ENCODE peak calls at places on chromosomes 16 and 17, in nine cellular contexts. One of them, this sample, is unnamed.

GRCh38 chr17:20200016-20200788 is 191.0 kb downstream of the SPECC1 start:
- DNase-seq in neuronal stem cell: no peak
- DNase-seq in CD4-positive, alpha-beta memory T cell: no peak
- DNase-seq in HCT116: no peak
- DNase-seq in mesendoderm: peak
- DNase-seq in neural progenitor cell: peak
- DNase-seq in dorsolateral prefrontal cortex: no peak
- DNase-seq in HL-60: no peak
- DNase-seq in breast epithelium: no peak
- DNase-seq in this sample: no peak

GRCh38 chr17:67125417-67125816 is 81.1 kb downstream of the CACNG1 start:
- DNase-seq in mesendoderm: peak
- DNase-seq in dorsolateral prefrontal cortex: no peak
- DNase-seq in breast epithelium: no peak
- DNase-seq in CD4-positive, alpha-beta memory T cell: no peak
- DNase-seq in HCT116: no peak
- DNase-seq in neuronal stem cell: no peak
- DNase-seq in neural progenitor cell: no peak
- DNase-seq in HL-60: no peak
- DNase-seq in this sample: no peak

GRCh38 chr17:74639704-74640142 is 16.2 kb upstream of the CD300E start:
- DNase-seq in neuronal stem cell: no peak
- DNase-seq in HCT116: no peak
- DNase-seq in dorsolateral prefrontal cortex: no peak
- DNase-seq in HL-60: peak
- DNase-seq in breast epithelium: no peak
- DNase-seq in CD4-positive, alpha-beta memory T cell: no peak
- DNase-seq in mesendoderm: no peak
- DNase-seq in neural progenitor cell: no peak
- DNase-seq in this sample: no peak

GRCh38 chr17:28846231-28846630 is 3.6 kb upstream of the FAM222B start:
- DNase-seq in breast epithelium: no peak
- DNase-seq in neuronal stem cell: no peak
- DNase-seq in neural progenitor cell: no peak
- DNase-seq in dorsolateral prefrontal cortex: no peak
- DNase-seq in HL-60: no peak
- DNase-seq in CD4-positive, alpha-beta memory T cell: no peak
- DNase-seq in HCT116: no peak
- DNase-seq in mesendoderm: no peak
- DNase-seq in this sample: no peak

GRCh38 chr17:71432378-71433315 is 688.2 kb upstream of the SOX9 start:
- DNase-seq in mesendoderm: no peak
- DNase-seq in dorsolateral prefrontal cortex: no peak
- DNase-seq in breast epithelium: no peak
- DNase-seq in neural progenitor cell: no peak
- DNase-seq in HL-60: no peak
- DNase-seq in neuronal stem cell: no peak
- DNase-seq in HCT116: no peak
- DNase-seq in CD4-positive, alpha-beta memory T cell: no peak
- DNase-seq in this sample: no peak

GRCh38 chr16:61885343-61885742 is 150.9 kb downstream of the CDH8 start:
- DNase-seq in HL-60: no peak
- DNase-seq in dorsolateral prefrontal cortex: no peak
- DNase-seq in CD4-positive, alpha-beta memory T cell: no peak
- DNase-seq in breast epithelium: no peak
- DNase-seq in mesendoderm: no peak
- DNase-seq in neural progenitor cell: no peak
- DNase-seq in HCT116: no peak
- DNase-seq in neuronal stem cell: no peak
- DNase-seq in this sample: no peak

GRCh38 chr17:9239260-9239820 is 218.0 kb downstream of the NTN1 start:
- DNase-seq in HL-60: no peak
- DNase-seq in dorsolateral prefrontal cortex: no peak
- DNase-seq in neural progenitor cell: no peak
- DNase-seq in neuronal stem cell: no peak
- DNase-seq in mesendoderm: peak
- DNase-seq in breast epithelium: no peak
- DNase-seq in CD4-positive, alpha-beta memory T cell: no peak
- DNase-seq in HCT116: no peak
- DNase-seq in this sample: no peak

GRCh38 chr16:73092236-73092781 is 44.4 kb upstream of the ZFHX3 start:
- DNase-seq in HL-60: no peak
- DNase-seq in breast epithelium: no peak
- DNase-seq in HCT116: no peak
- DNase-seq in CD4-positive, alpha-beta memory T cell: no peak
- DNase-seq in neural progenitor cell: no peak
- DNase-seq in dorsolateral prefrontal cortex: no peak
- DNase-seq in mesendoderm: peak
- DNase-seq in neuronal stem cell: no peak
- DNase-seq in this sample: no peak

GRCh38 chr16:11423315-11424117 is 78.3 kb downstream of the RMI2 start:
- DNase-seq in neural progenitor cell: no peak
- DNase-seq in HL-60: peak
- DNase-seq in neuronal stem cell: no peak
- DNase-seq in dorsolateral prefrontal cortex: no peak
- DNase-seq in mesendoderm: no peak
- DNase-seq in HCT116: no peak
- DNase-seq in CD4-positive, alpha-beta memory T cell: no peak
- DNase-seq in breast epithelium: no peak
- DNase-seq in this sample: no peak

GRCh38 chr16:49857423-49858181 is 1.7 kb upstream of the ZNF423 start:
- DNase-seq in HCT116: peak
- DNase-seq in breast epithelium: no peak
- DNase-seq in neural progenitor cell: peak
- DNase-seq in mesendoderm: peak
- DNase-seq in HL-60: peak
- DNase-seq in CD4-positive, alpha-beta memory T cell: peak
- DNase-seq in dorsolateral prefrontal cortex: no peak
- DNase-seq in neuronal stem cell: peak
- DNase-seq in this sample: peak

GRCh38 chr17:67253379-67253778 is 8.4 kb upstream of the HELZ start:
- DNase-seq in mesendoderm: no peak
- DNase-seq in neural progenitor cell: no peak
- DNase-seq in HL-60: no peak
- DNase-seq in neuronal stem cell: no peak
- DNase-seq in dorsolateral prefrontal cortex: no peak
- DNase-seq in breast epithelium: no peak
- DNase-seq in HCT116: no peak
- DNase-seq in CD4-positive, alpha-beta memory T cell: no peak
- DNase-seq in this sample: peak

GRCh38 chr16:75227361-75228142 is 8.8 kb downstream of the CTRB1 start:
- DNase-seq in HL-60: no peak
- DNase-seq in neuronal stem cell: no peak
- DNase-seq in HCT116: no peak
- DNase-seq in dorsolateral prefrontal cortex: no peak
- DNase-seq in mesendoderm: no peak
- DNase-seq in neural progenitor cell: no peak
- DNase-seq in breast epithelium: no peak
- DNase-seq in CD4-positive, alpha-beta memory T cell: no peak
- DNase-seq in this sample: no peak

GRCh38 chr17:66789961-66790421 is 44.9 kb upstream of the CACNG5 start:
- DNase-seq in dorsolateral prefrontal cortex: no peak
- DNase-seq in neuronal stem cell: no peak
- DNase-seq in mesendoderm: no peak
- DNase-seq in CD4-positive, alpha-beta memory T cell: no peak
- DNase-seq in neural progenitor cell: no peak
- DNase-seq in HCT116: no peak
- DNase-seq in breast epithelium: no peak
- DNase-seq in HL-60: no peak
- DNase-seq in this sample: no peak

GRCh38 chr17:55295411-55296170 is 30.8 kb downstream of the HLF start:
- DNase-seq in dorsolateral prefrontal cortex: no peak
- DNase-seq in mesendoderm: peak
- DNase-seq in neuronal stem cell: peak
- DNase-seq in CD4-positive, alpha-beta memory T cell: peak
- DNase-seq in HL-60: peak
- DNase-seq in HCT116: peak
- DNase-seq in breast epithelium: no peak
- DNase-seq in neural progenitor cell: peak
- DNase-seq in this sample: peak
- H3K27ac ChIP-seq in dorsolateral prefrontal cortex: no peak
- H3K27ac ChIP-seq in mesendoderm: no peak
- H3K27ac ChIP-seq in neuronal stem cell: no peak
- H3K27ac ChIP-seq in CD4-positive, alpha-beta memory T cell: no peak
- H3K27ac ChIP-seq in HL-60: no peak
- H3K27ac ChIP-seq in HCT116: no peak
- H3K27ac ChIP-seq in breast epithelium: peak
- H3K27ac ChIP-seq in neural progenitor cell: no peak
- H3K27ac ChIP-seq in this sample: no peak

GRCh38 chr17:64106918-64107317 is 23.0 kb downstream of the ERN1 start:
- DNase-seq in dorsolateral prefrontal cortex: no peak
- DNase-seq in breast epithelium: no peak
- DNase-seq in neural progenitor cell: no peak
- DNase-seq in HL-60: no peak
- DNase-seq in HCT116: no peak
- DNase-seq in CD4-positive, alpha-beta memory T cell: no peak
- DNase-seq in mesendoderm: no peak
- DNase-seq in neuronal stem cell: no peak
- DNase-seq in this sample: no peak
- H3K27ac ChIP-seq in dorsolateral prefrontal cortex: no peak
- H3K27ac ChIP-seq in breast epithelium: peak
- H3K27ac ChIP-seq in neural progenitor cell: no peak
- H3K27ac ChIP-seq in HL-60: peak
- H3K27ac ChIP-seq in HCT116: no peak
- H3K27ac ChIP-seq in CD4-positive, alpha-beta memory T cell: no peak
- H3K27ac ChIP-seq in mesendoderm: no peak
- H3K27ac ChIP-seq in neuronal stem cell: no peak
- H3K27ac ChIP-seq in this sample: no peak

GRCh38 chr16:1438229-1439057 is 5.9 kb downstream of the CCDC154 start:
- DNase-seq in CD4-positive, alpha-beta memory T cell: no peak
- DNase-seq in dorsolateral prefrontal cortex: no peak
- DNase-seq in breast epithelium: no peak
- DNase-seq in mesendoderm: no peak
- DNase-seq in neural progenitor cell: no peak
- DNase-seq in neuronal stem cell: no peak
- DNase-seq in HL-60: no peak
- DNase-seq in HCT116: no peak
- DNase-seq in this sample: no peak

GRCh38 chr16:1439058-1439698 is 5.2 kb downstream of the CCDC154 start:
- DNase-seq in HL-60: no peak
- DNase-seq in HCT116: no peak
- DNase-seq in CD4-positive, alpha-beta memory T cell: no peak
- DNase-seq in breast epithelium: no peak
- DNase-seq in neural progenitor cell: no peak
- DNase-seq in dorsolateral prefrontal cortex: no peak
- DNase-seq in neuronal stem cell: no peak
- DNase-seq in mesendoderm: no peak
- DNase-seq in this sample: no peak

GRCh38 chr16:1436731-1437355 is 6.0 kb downstream of the PERCC1 start:
- DNase-seq in neural progenitor cell: no peak
- DNase-seq in neuronal stem cell: no peak
- DNase-seq in dorsolateral prefrontal cortex: no peak
- DNase-seq in HCT116: no peak
- DNase-seq in HL-60: no peak
- DNase-seq in breast epithelium: no peak
- DNase-seq in mesendoderm: no peak
- DNase-seq in CD4-positive, alpha-beta memory T cell: no peak
- DNase-seq in this sample: no peak

GRCh38 chr16:1435921-1436697 is 5.2 kb downstream of the PERCC1 start:
- DNase-seq in neuronal stem cell: no peak
- DNase-seq in breast epithelium: no peak
- DNase-seq in HL-60: no peak
- DNase-seq in dorsolateral prefrontal cortex: no peak
- DNase-seq in HCT116: no peak
- DNase-seq in mesendoderm: peak
- DNase-seq in CD4-positive, alpha-beta memory T cell: no peak
- DNase-seq in neural progenitor cell: no peak
- DNase-seq in this sample: no peak

DNA sequence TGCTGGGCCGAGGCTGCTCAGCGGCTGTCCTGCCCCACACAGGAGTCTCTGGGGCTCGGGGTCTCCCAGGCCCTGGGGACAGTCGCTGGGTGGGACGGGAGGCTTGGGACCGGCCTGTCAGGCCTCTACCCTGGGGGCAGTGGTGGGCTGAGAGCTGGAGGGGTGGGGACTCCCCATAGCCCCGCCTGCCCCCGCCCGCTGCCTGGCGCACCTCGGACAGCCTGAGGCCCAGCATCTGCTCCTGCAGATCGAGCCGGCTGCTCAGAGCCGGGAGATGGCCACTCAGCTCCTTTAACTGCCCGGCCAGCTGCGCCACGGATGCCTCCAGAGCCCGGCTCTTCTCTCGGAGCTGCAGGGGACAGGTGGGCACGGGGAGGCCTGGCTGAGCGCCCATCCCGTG is 6.7 kb downstream of the PERCC1 start:
- DNase-seq in neuronal stem cell: no peak
- DNase-seq in neural progenitor cell: no peak
- DNase-seq in CD4-positive, alpha-beta memory T cell: no peak
- DNase-seq in dorsolateral prefrontal cortex: no peak
- DNase-seq in breast epithelium: no peak
- DNase-seq in mesendoderm: no peak
- DNase-seq in HL-60: no peak
- DNase-seq in HCT116: no peak
- DNase-seq in this sample: no peak
- H3K27ac ChIP-seq in neuronal stem cell: no peak
- H3K27ac ChIP-seq in neural progenitor cell: no peak
- H3K27ac ChIP-seq in CD4-positive, alpha-beta memory T cell: no peak
- H3K27ac ChIP-seq in dorsolateral prefrontal cortex: no peak
- H3K27ac ChIP-seq in breast epithelium: no peak
- H3K27ac ChIP-seq in mesendoderm: no peak
- H3K27ac ChIP-seq in HL-60: no peak
- H3K27ac ChIP-seq in HCT116: no peak
- H3K27ac ChIP-seq in this sample: no peak

DNA sequence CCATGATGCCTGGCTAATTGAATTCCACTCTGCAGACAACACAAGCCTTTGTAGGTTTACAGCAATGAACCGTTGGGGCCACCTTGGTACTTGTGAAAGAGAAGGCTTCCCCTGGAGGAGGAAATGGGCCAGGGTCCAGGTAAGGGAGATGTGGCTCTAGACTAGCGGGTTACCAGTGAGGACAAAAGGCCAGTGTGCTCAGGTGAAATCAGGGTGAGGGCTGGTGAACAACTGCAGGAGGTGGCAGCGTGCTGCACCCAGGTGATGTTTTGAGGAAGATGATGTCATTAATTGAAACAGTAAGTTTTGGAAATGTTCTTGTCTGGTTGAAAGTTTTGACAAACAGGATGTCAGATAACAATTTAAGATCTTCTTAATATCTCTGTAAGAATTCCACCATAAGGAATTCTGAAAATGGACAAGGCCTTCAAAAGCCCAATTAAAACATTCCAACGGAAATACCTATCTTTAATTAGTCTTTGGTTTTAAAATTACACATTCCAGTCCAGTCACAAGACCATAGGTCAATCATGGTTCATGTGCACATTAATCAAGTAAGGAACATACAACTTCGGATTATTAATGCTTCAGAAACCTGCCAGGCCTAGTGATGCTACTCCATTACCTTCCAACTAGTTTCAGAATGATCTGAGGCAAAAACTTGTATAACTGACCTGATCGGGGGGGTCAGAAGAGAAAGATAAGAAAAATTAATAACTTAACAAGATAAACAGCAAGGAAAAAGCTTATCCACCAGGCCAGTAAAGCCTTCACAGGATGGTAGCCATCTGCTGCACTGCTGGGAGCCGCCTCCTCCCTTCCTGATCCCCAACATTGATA is 6.4 kb downstream of the SDR42E1 start:
- DNase-seq in mesendoderm: peak
- DNase-seq in CD4-positive, alpha-beta memory T cell: no peak
- DNase-seq in HL-60: no peak
- DNase-seq in neural progenitor cell: no peak
- DNase-seq in breast epithelium: no peak
- DNase-seq in dorsolateral prefrontal cortex: no peak
- DNase-seq in HCT116: no peak
- DNase-seq in neuronal stem cell: no peak
- DNase-seq in this sample: no peak
- H3K27ac ChIP-seq in mesendoderm: no peak
- H3K27ac ChIP-seq in CD4-positive, alpha-beta memory T cell: no peak
- H3K27ac ChIP-seq in HL-60: no peak
- H3K27ac ChIP-seq in neural progenitor cell: no peak
- H3K27ac ChIP-seq in breast epithelium: no peak
- H3K27ac ChIP-seq in dorsolateral prefrontal cortex: no peak
- H3K27ac ChIP-seq in HCT116: no peak
- H3K27ac ChIP-seq in neuronal stem cell: no peak
- H3K27ac ChIP-seq in this sample: no peak